ENCODE peak calls at places on chromosome X, in six cellular contexts. J is neural progenitor cell; C is left lung; W is body of pancreas; Z is transverse colon; Q is naive thymus-derived CD4-positive, alpha-beta T cell. I is an unnamed sample.
A peak's percentile ranks its signal among the peaks of the same experiment; 100 is the strongest.

GRCh38 chrX:113644426-113644825 is 803.8 kb upstream of the AMOT start:
- DNase-seq in J (no peak), C (no peak), W (no peak), Z (no peak), Q (no peak), I (no peak)

GRCh38 chrX:150365051-150365952 is 2.2 kb downstream of the MAMLD1 start:
- DNase-seq in J (peak; percentile 85), C (peak; percentile 84), W (peak; percentile 72), Z (peak; percentile 65), Q (peak; percentile 43), I (peak; percentile 48)

GRCh38 chrX:23802431-23802830 is 19.5 kb downstream of the SAT1 start:
- DNase-seq in J (no peak), C (no peak), W (no peak), Z (peak; percentile 36), Q (no peak), I (no peak)

GRCh38 chrX:41381685-41382084 is 47.7 kb downstream of the DDX3X start:
- DNase-seq in J (peak; percentile 51), C (no peak), W (peak; percentile 52), Z (peak; percentile 66), Q (no peak), I (peak; percentile 68)

GRCh38 chrX:45743081-45743533 is 542.4 kb upstream of the DIPK2B start:
- DNase-seq in J (no peak), C (no peak), W (no peak), Z (no peak), Q (no peak), I (no peak)

GRCh38 chrX:45771560-45772340 is 571.1 kb upstream of the DIPK2B start:
- DNase-seq in J (no peak), C (peak; percentile 79), W (no peak), Z (peak; percentile 56), Q (peak; percentile 55), I (no peak)

GRCh38 chrX:129512409-129512808 is 10.9 kb downstream of the SMARCA1 start:
- DNase-seq in J (no peak), C (no peak), W (no peak), Z (no peak), Q (no peak), I (no peak)

GRCh38 chrX:45900751-45901150 is 644.5 kb downstream of the ZNF674 start:
- DNase-seq in J (peak; percentile 43), C (no peak), W (no peak), Z (no peak), Q (no peak), I (no peak)

GRCh38 chrX:79719568-79720231 is 294.9 kb upstream of the TBX22 start:
- DNase-seq in J (no peak), C (no peak), W (no peak), Z (no peak), Q (no peak), I (no peak)

GRCh38 chrX:9942086-9942485 is 25.1 kb upstream of the CLDN34 start:
- DNase-seq in J (no peak), C (no peak), W (no peak), Z (peak; percentile 11), Q (no peak), I (no peak)

GRCh38 chrX:599837-600715 is 30.5 kb upstream of the SHOX start:
- DNase-seq in J (no peak), C (no peak), W (no peak), Z (no peak), Q (no peak), I (no peak)

GRCh38 chrX:82813671-82814078 is 694.4 kb upstream of the POU3F4 start:
- DNase-seq in J (no peak), C (no peak), W (peak; percentile 2), Z (no peak), Q (no peak), I (no peak)

GRCh38 chrX:153964105-153964504 is 7.5 kb downstream of the HCFC1 start:
- DNase-seq in J (no peak), C (no peak), W (no peak), Z (no peak), Q (no peak), I (no peak)
- H3K27me3 ChIP-seq in J (no peaks in the 10 kb centered on the region), C (no peaks in the 10 kb centered on the region), W (no peaks in the 10 kb centered on the region), Z (no peaks in the 10 kb centered on the region), Q (no peaks in the 10 kb centered on the region), I (no peaks in the 10 kb centered on the region)

DNA sequence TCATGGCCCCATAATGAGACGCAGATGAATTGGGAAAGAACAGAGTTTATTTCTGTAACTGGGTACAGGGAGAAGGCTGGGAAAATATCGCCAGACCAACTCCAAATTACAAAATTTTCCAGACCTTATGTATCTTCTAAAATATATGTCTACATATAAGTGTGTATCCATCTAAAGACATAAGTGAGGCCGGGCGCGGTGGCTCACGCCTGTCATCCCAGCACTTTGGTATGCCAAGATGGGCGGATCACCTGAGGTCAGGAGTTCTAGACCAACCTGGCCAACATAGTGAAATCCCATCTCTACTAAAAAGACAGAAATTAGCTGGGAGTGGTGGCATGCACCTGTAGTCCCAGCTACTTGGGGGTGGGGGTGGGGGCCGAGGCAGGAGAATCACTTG is 11.7 kb upstream of the DHRSX start:
- DNase-seq in J (no peak), C (no peak), W (no peak), Z (no peak), Q (no peak), I (no peak)
- H3K4me1 ChIP-seq in J (peaks cover 14% of the 10 kb centered on the region), C (no peaks in the 10 kb centered on the region), W (peaks cover 10% of the 10 kb centered on the region), Z (peaks cover 9% of the 10 kb centered on the region), Q (no peaks in the 10 kb centered on the region), I (no peaks in the 10 kb centered on the region)

GRCh38 chrX:142238536-142238935 is 33.4 kb upstream of the MAGEC2 start:
- DNase-seq in J (no peak), C (no peak), W (no peak), Z (no peak), Q (no peak), I (no peak)

GRCh38 chrX:142233400-142233799 is 28.3 kb upstream of the MAGEC2 start:
- DNase-seq in J (peak; percentile 69), C (no peak), W (no peak), Z (no peak), Q (no peak), I (no peak)
- H3K27me3 ChIP-seq in J (no peaks in the 10 kb centered on the region), C (no peaks in the 10 kb centered on the region), W (no peaks in the 10 kb centered on the region), Z (no peaks in the 10 kb centered on the region), Q (no peaks in the 10 kb centered on the region), I (no peaks in the 10 kb centered on the region)

DNA sequence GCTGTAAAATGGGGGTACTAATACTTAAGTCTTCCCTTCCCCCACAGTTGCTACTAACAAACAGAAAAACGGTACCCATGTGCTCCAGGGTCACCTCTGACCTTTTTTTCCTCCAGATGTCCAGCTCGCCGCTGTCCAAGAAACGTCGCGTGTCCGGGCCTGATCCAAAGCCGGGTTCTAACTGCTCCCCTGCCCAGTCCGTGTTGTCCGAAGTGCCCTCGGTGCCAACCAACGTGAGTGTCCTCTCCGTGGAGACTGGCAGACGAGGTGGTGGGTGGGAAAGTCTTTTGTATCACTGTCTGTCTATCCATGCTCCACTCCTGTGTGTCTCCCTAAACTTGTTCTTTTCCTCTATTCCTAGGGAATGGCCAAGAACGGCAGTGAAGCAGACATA is 5.1 kb downstream of the UBA1 start:
- DNase-seq in J (no peak), C (no peak), W (no peak), Z (no peak), Q (no peak), I (no peak)
- H3K4me1 ChIP-seq in J (peaks cover 35% of the 10 kb centered on the region), C (peaks cover 34% of the 10 kb centered on the region), W (peaks cover 39% of the 10 kb centered on the region), Z (peaks cover 30% of the 10 kb centered on the region), Q (peaks cover 13% of the 10 kb centered on the region), I (no peaks in the 10 kb centered on the region)

DNA sequence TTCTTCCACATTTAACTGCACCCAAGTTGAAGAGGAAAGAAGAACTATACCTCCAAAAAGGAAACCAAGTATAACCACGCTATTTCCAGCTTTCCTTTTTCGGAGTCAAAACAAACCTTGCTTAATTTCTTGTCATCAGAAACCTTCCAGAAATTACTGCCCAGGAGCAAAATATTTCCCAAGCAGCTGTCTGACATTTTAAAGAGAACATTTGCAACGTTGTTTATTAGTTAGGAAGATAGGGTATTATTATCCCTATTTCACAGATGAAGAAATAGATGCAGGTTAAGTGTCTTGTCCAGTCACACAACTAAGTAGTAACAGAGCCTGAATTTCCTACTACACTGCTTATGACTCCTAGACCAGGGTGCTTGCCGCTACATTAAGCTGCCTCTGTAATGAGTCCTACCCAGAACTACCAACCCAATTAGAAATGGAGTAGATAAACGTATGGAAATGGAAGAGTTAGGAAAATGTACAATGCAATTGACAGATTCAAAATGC is 2.2 kb upstream of the ACSL4 start:
- DNase-seq in J (no peak), C (no peak), W (no peak), Z (no peak), Q (no peak), I (no peak)
- H3K27me3 ChIP-seq in J (peaks cover 12% of the 10 kb centered on the region), C (peaks cover 8% of the 10 kb centered on the region), W (no peaks in the 10 kb centered on the region), Z (no peaks in the 10 kb centered on the region), Q (no peaks in the 10 kb centered on the region), I (no peaks in the 10 kb centered on the region)

DNA sequence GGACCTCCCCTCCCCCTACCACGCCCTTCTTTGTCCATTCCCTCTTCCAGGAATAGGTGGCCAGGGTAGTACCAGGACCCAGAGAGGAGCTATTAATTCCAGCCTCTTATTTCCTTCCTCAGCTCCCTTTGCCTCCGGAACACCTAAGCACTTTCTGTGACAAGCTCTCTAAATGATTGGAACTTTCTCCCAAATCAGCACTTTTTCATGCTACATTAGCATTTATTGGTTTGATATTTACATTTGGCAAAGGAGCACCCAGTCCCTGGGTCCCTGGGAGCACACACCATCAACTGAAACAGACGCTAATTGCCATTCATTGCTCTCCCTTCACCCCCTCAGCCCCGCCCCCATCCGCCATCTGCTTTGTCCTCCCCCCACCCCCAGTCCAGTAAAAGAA is 182.0 kb upstream of the BCOR start:
- DNase-seq in J (no peak), C (no peak), W (no peak), Z (no peak), Q (no peak), I (no peak)
- H3K4me1 ChIP-seq in J (no peaks in the 10 kb centered on the region), C (no peaks in the 10 kb centered on the region), W (no peaks in the 10 kb centered on the region), Z (no peaks in the 10 kb centered on the region), Q (peaks cover 16% of the 10 kb centered on the region), I (no peaks in the 10 kb centered on the region)